ENCODE peak calls at places on chromosomes 7 and 10, in ten cellular contexts. X, F, S, G, Y, W, E, C, Q and K are unnamed samples.

GRCh38 chr10:10092581-10092980 is 925.1 kb upstream of the CELF2 start:
- DNase-seq in X (no peak), F (no peak), S (no peak), G (peak), Y (no peak), W (no peak), E (no peak), C (peak), Q (no peak), K (no peak)

GRCh38 chr7:27515933-27516332 is 146.8 kb downstream of the HIBADH start:
- DNase-seq in X (no peak), F (no peak), S (no peak), G (no peak), Y (no peak), W (no peak), E (no peak), C (no peak), Q (no peak), K (no peak)

GRCh38 chr7:35630573-35630972 is 64.4 kb downstream of the HERPUD2 start:
- DNase-seq in X (no peak), F (no peak), S (no peak), G (peak), Y (no peak), W (no peak), E (no peak), C (peak), Q (no peak), K (no peak)

GRCh38 chr10:121088524-121088923 is 237.4 kb downstream of the WDR11 start:
- DNase-seq in X (no peak), F (no peak), S (no peak), G (no peak), Y (peak), W (no peak), E (peak), C (peak), Q (no peak), K (no peak)

GRCh38 chr10:133141144-133141962 is 18.7 kb upstream of the KNDC1 start:
- DNase-seq in X (no peak), F (no peak), S (no peak), G (no peak), Y (no peak), W (no peak), E (no peak), C (no peak), Q (no peak), K (no peak)

GRCh38 chr10:114110174-114110972 is 63.6 kb downstream of the CCDC186 start:
- DNase-seq in X (no peak), F (no peak), S (no peak), G (no peak), Y (no peak), W (no peak), E (no peak), C (no peak), Q (no peak), K (no peak)

GRCh38 chr7:128902761-128903585 is 7.5 kb downstream of the KCP start:
- DNase-seq in X (no peak), F (no peak), S (no peak), G (peak), Y (no peak), W (no peak), E (no peak), C (no peak), Q (no peak), K (no peak)

GRCh38 chr7:158141806-158142518 is 445.7 kb downstream of the PTPRN2 start:
- DNase-seq in X (no peak), F (no peak), S (no peak), G (no peak), Y (no peak), W (no peak), E (no peak), C (no peak), Q (no peak), K (no peak)

GRCh38 chr7:31027161-31027965 is 24.7 kb upstream of the ADCYAP1R1 start:
- DNase-seq in X (no peak), F (no peak), S (peak), G (no peak), Y (no peak), W (no peak), E (peak), C (no peak), Q (no peak), K (no peak)

GRCh38 chr7:513521-514166 is 6.0 kb downstream of the PDGFA start:
- DNase-seq in X (no peak), F (no peak), S (no peak), G (peak), Y (no peak), W (peak), E (no peak), C (peak), Q (no peak), K (no peak)

GRCh38 chr10:78165172-78165571 is 131.5 kb downstream of the RPS24 start:
- DNase-seq in X (no peak), F (no peak), S (no peak), G (no peak), Y (no peak), W (no peak), E (no peak), C (no peak), Q (no peak), K (no peak)

GRCh38 chr10:78169214-78169613 is 135.6 kb downstream of the RPS24 start:
- DNase-seq in X (no peak), F (no peak), S (no peak), G (no peak), Y (no peak), W (no peak), E (no peak), C (no peak), Q (no peak), K (no peak)

GRCh38 chr10:78162867-78163266 is 129.2 kb downstream of the RPS24 start:
- DNase-seq in X (no peak), F (no peak), S (no peak), G (no peak), Y (no peak), W (no peak), E (no peak), C (no peak), Q (no peak), K (no peak)

GRCh38 chr10:78164687-78165086 is 131.0 kb downstream of the RPS24 start:
- DNase-seq in X (no peak), F (no peak), S (no peak), G (no peak), Y (no peak), W (no peak), E (no peak), C (no peak), Q (no peak), K (no peak)

GRCh38 chr10:78165617-78166016 is 132.0 kb downstream of the RPS24 start:
- DNase-seq in X (no peak), F (no peak), S (no peak), G (no peak), Y (no peak), W (no peak), E (peak), C (no peak), Q (no peak), K (no peak)
- TF ChIP-seq CTCF in X (no peak), F (no peak), S (no peak), G (peak), Y (no peak), W (no peak), E (no peak), C (peak), Q (peak), K (no peak)

DNA sequence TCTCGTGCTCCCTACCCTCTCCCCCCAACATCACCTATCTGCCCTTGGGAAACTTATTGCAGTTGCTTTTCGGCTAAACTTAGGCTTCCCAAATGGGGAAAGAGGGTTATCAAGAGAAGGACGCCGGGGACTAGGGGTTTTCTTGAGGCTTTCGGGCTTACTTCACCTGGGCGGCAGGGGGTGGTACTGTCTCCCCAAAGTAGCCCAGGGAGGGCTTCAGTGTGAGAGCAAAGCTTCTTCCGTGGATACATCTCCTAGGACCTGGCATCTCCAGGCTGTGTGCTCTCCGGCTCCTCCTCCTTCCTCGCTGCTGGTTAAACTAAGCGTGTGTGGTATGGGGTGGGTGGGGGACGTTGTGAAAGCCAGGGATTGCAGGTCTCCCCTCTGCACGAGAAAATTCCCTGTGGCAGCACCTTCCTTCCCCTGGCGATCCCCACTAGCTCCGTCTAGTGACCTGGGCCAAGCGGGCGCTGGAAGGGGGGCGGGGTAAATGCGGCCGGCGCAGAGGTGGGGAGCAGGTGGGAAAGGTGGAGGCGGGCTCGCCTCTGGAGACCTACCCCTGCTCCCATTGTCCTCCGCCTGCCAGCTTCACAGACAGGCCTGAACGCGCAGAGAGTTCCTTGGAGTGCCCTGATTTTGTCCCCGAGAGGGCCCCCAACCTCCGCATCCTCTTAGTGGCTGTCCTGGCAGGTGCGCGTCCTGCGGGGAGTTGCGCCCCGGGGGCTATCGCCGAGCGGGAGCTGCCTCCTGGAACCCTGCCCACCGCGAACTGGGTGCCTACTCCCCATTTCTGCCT is 1.2 kb downstream of the PLXDC2 start:
- DNase-seq in X (no peak), F (no peak), S (no peak), G (no peak), Y (peak), W (no peak), E (peak), C (no peak), Q (no peak), K (peak)
- TF ChIP-seq CTCF in X (no peak), F (no peak), S (no peak), G (peak), Y (no peak), W (no peak), E (no peak), C (peak), Q (no peak), K (no peak)

GRCh38 chr7:92456241-92456640 is 9.0 kb downstream of the GATAD1 start:
- DNase-seq in X (no peak), F (no peak), S (no peak), G (no peak), Y (no peak), W (no peak), E (no peak), C (no peak), Q (no peak), K (no peak)

GRCh38 chr7:92460510-92460909 is 13.2 kb downstream of the GATAD1 start:
- DNase-seq in X (no peak), F (no peak), S (no peak), G (no peak), Y (no peak), W (no peak), E (no peak), C (no peak), Q (no peak), K (no peak)

GRCh38 chr7:92460109-92460508 is 12.8 kb downstream of the GATAD1 start:
- DNase-seq in X (no peak), F (no peak), S (no peak), G (no peak), Y (no peak), W (no peak), E (no peak), C (no peak), Q (no peak), K (no peak)

GRCh38 chr7:92464515-92464914 is 13.2 kb downstream of the ERVW-1 start:
- DNase-seq in X (no peak), F (no peak), S (no peak), G (no peak), Y (no peak), W (no peak), E (no peak), C (no peak), Q (no peak), K (no peak)

GRCh38 chr7:92461027-92462003 is 14.0 kb downstream of the GATAD1 start:
- DNase-seq in X (peak), F (no peak), S (peak), G (peak), Y (peak), W (no peak), E (peak), C (peak), Q (peak), K (no peak)
- TF ChIP-seq CTCF in X (peak), F (peak), S (peak), G (peak), Y (peak), W (peak), E (peak), C (peak), Q (peak), K (peak)

GRCh38 chr10:23523251-23523650 is 84.4 kb downstream of the OTUD1 start:
- DNase-seq in X (no peak), F (no peak), S (no peak), G (no peak), Y (no peak), W (no peak), E (no peak), C (no peak), Q (no peak), K (no peak)
- TF ChIP-seq CTCF in X (peak), F (no peak), S (peak), G (no peak), Y (no peak), W (no peak), E (no peak), C (no peak), Q (no peak), K (no peak)

DNA sequence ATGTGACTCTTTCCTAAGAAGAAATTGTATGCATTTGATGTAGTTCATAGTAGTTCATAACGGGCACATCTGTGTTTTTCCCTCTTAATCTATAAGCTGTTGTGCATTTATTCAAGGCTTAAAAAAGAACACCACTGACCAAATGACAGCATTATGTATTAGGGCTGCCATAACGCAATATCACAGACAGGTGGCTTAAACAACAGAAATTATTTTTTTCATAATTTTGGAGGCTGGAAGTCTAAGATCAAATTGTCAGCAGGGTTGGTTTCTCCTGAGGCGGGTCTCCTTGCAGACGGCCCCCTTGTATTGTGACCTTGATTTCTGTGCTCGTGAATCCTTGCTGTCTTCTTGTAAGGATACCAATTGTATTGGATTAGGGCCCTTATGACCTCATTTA is 627 bp upstream of the SSMEM1 start:
- DNase-seq in X (no peak), F (no peak), S (no peak), G (no peak), Y (no peak), W (no peak), E (no peak), C (no peak), Q (no peak), K (no peak)
- TF ChIP-seq CTCF in X (no peak), F (no peak), S (no peak), G (peak), Y (no peak), W (no peak), E (peak), C (no peak), Q (no peak), K (no peak)

DNA sequence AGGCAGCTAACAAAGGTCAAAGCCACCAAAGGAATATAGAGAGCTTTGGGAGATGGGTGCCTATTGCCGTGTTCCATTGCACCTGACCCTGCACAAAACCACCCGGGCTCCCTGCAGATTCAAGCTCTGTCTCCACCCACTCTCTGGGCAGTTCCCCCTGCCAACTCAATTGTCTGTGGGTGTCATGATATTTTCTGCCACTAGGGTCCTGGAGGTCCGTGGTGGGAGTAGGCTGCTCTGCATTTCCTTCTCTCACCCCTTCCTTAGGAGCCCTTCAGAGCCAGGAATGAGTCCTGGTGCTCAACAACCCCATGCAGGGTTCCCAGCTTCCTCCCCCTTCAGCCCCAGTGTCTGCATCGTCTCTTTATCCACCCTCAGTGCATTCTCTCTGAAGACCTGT is 34.1 kb downstream of the PNLIPRP2 start:
- DNase-seq in X (no peak), F (no peak), S (no peak), G (no peak), Y (no peak), W (no peak), E (peak), C (no peak), Q (no peak), K (no peak)
- TF ChIP-seq CTCF in X (peak), F (no peak), S (peak), G (peak), Y (no peak), W (no peak), E (peak), C (peak), Q (no peak), K (peak)

GRCh38 chr7:95730493-95731280 is 41.7 kb upstream of the DYNC1I1 start:
- DNase-seq in X (no peak), F (no peak), S (no peak), G (no peak), Y (peak), W (no peak), E (no peak), C (no peak), Q (no peak), K (no peak)

GRCh38 chr7:95723583-95724180 is 48.7 kb upstream of the DYNC1I1 start:
- DNase-seq in X (no peak), F (no peak), S (no peak), G (peak), Y (peak), W (no peak), E (peak), C (peak), Q (peak), K (no peak)

DNA sequence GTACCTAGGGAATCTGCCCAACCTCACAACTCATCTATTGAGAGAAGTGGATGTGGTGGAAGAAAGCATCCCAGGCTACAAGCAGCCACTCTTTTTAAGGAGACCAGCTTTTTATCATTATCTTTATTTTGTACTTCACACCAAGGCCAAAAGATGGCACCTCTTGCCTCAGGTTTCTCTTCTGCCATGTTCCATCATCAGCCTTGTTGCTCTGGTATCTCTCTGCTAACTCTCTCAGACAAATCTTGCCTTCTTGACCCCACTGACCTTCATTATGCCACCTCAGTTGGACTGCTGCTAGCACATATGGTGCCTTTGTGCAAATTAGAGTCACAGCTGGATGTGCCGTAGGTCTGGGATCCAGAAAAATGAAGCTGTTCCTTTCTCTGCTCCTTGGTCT is 47.2 kb upstream of the DYNC1I1 start:
- DNase-seq in X (no peak), F (no peak), S (no peak), G (no peak), Y (no peak), W (no peak), E (no peak), C (no peak), Q (no peak), K (no peak)
- TF ChIP-seq CTCF in X (no peak), F (no peak), S (peak), G (no peak), Y (no peak), W (no peak), E (no peak), C (peak), Q (no peak), K (no peak)